ENCODE peak calls at places on chromosomes 6 and 20, in nine cellular contexts. D, H, P, B, E, U, G, R and S are unnamed samples.

GRCh38 chr6:36739947-36740817 is 42.6 kb downstream of the RAB44 start:
- DNase-seq in B (peak; percentile 46), H (no peak), D (no peak), G (no peak), P (no peak), E (no peak), R (peak; percentile 19), U (no peak), S (no peak)

GRCh38 chr6:26309731-26310142 is 55.3 kb upstream of the BTN3A2 start:
- DNase-seq in G (no peak), H (no peak), R (peak; percentile 66), U (no peak), D (no peak), E (no peak), P (no peak), B (peak; percentile 91), S (peak; percentile 92)

GRCh38 chr6:35024601-35025054 is 116.5 kb downstream of the TCP11 start:
- DNase-seq in E (no peak), U (peak; percentile 29), H (peak; percentile 77), G (peak; percentile 56), R (peak; percentile 49), B (peak; percentile 98), D (no peak), P (no peak), S (peak; percentile 92)

GRCh38 chr20:61340157-61340556 is 88.1 kb downstream of the CDH4 start:
- DNase-seq in R (no peak), G (no peak), H (no peak), E (no peak), D (no peak), U (no peak), B (no peak), P (no peak), S (no peak)

GRCh38 chr6:11143394-11144371 is 32.2 kb upstream of the ERVFRD-1 start:
- DNase-seq in G (no peak), B (peak; percentile 99), R (peak; percentile 89), U (no peak), H (peak; percentile 78), P (no peak), D (no peak), E (no peak), S (peak; percentile 96)

GRCh38 chr6:147662639-147663038 is 154.1 kb downstream of the SAMD5 start:
- DNase-seq in B (no peak), D (no peak), P (no peak), U (no peak), E (no peak), G (no peak), R (no peak), H (no peak), S (no peak)

GRCh38 chr6:47203968-47204611 is 105.6 kb downstream of the TNFRSF21 start:
- DNase-seq in P (no peak), B (no peak), D (no peak), G (no peak), R (no peak), E (no peak), U (no peak), H (no peak), S (no peak)

GRCh38 chr6:105596284-105596755 is 193.4 kb upstream of the PREP start:
- DNase-seq in D (no peak), G (no peak), H (no peak), U (no peak), B (peak; percentile 95), P (no peak), E (no peak), R (peak; percentile 99), S (peak; percentile 100)

GRCh38 chr6:132084811-132085509 is 133.8 kb upstream of the CCN2 start:
- DNase-seq in H (no peak), U (no peak), G (no peak), R (peak; percentile 99), D (no peak), P (no peak), E (no peak), B (peak; percentile 74), S (peak; percentile 90)

GRCh38 chr6:30740993-30741784 is 1.3 kb downstream of the FLOT1 start:
- DNase-seq in G (no peak), R (no peak), P (no peak), U (no peak), B (peak; percentile 38), H (no peak), D (no peak), E (no peak), S (no peak)

GRCh38 chr6:41371992-41372525 is 36.7 kb downstream of the NCR2 start:
- DNase-seq in B (peak; percentile 20), H (no peak), U (no peak), R (peak; percentile 25), E (no peak), G (peak; percentile 37), P (peak; percentile 15), D (peak; percentile 23), S (peak; percentile 33)

GRCh38 chr20:31841928-31842327 is 3.5 kb downstream of the FOXS1 start:
- DNase-seq in B (peak; percentile 17), E (no peak), G (no peak), U (no peak), P (no peak), D (no peak), H (no peak), R (peak; percentile 54), S (no peak)

GRCh38 chr6:106356382-106356781 is 4.1 kb upstream of the CRYBG1 start:
- DNase-seq in H (no peak), B (no peak), E (no peak), D (no peak), R (peak; percentile 27), G (no peak), U (no peak), P (no peak), S (no peak)

GRCh38 chr20:9769954-9770353 is 68.9 kb downstream of the PAK5 start:
- DNase-seq in B (no peak), H (no peak), U (no peak), E (no peak), R (no peak), D (no peak), G (no peak), P (no peak), S (no peak)

GRCh38 chr20:51553897-51554504 is 11.5 kb upstream of the NFATC2 start:
- DNase-seq in U (no peak), H (no peak), E (no peak), B (peak; percentile 73), G (no peak), D (no peak), R (peak; percentile 75), P (no peak), S (no peak)

GRCh38 chr6:84119277-84119676 is 85.7 kb downstream of the MRAP2 start:
- DNase-seq in R (no peak), B (peak; percentile 7), P (no peak), H (no peak), U (no peak), E (no peak), G (peak; percentile 8), D (no peak), S (no peak)

GRCh38 chr6:4568138-4568537 is 208.1 kb upstream of the CDYL start:
- DNase-seq in E (no peak), H (no peak), B (no peak), G (no peak), U (no peak), P (no peak), R (no peak), D (no peak), S (no peak)

GRCh38 chr6:136774228-136775041 is 17.8 kb downstream of the MAP3K5 start:
- DNase-seq in H (no peak), G (no peak), E (no peak), D (no peak), B (peak; percentile 86), U (no peak), R (peak; percentile 81), P (no peak), S (peak; percentile 67)

GRCh38 chr6:89200706-89201215 is 16.4 kb downstream of the GABRR1 start:
- DNase-seq in E (no peak), G (no peak), R (no peak), D (no peak), H (no peak), P (no peak), U (no peak), B (no peak), S (no peak)

GRCh38 chr6:49549691-49550412 is 616 bp upstream of the C6orf141 start:
- DNase-seq in G (peak; percentile 29), B (no peak), E (no peak), U (no peak), R (no peak), H (no peak), D (no peak), P (no peak), S (no peak)

GRCh38 chr20:62480318-62480717 is 4.5 kb upstream of the GATA5 start:
- DNase-seq in E (no peak), G (no peak), D (no peak), R (no peak), P (no peak), B (no peak), U (no peak), H (no peak), S (no peak)

GRCh38 chr20:53801609-53802370 is 208.2 kb upstream of the ZNF217 start:
- DNase-seq in P (no peak), G (no peak), U (no peak), R (no peak), H (no peak), D (no peak), E (no peak), B (no peak), S (no peak)

GRCh38 chr6:11747021-11747420 is 31.6 kb downstream of the ADTRP start:
- DNase-seq in U (no peak), R (no peak), D (no peak), B (no peak), G (no peak), H (no peak), P (no peak), E (no peak), S (no peak)

GRCh38 chr6:133544419-133544818 is 303.3 kb downstream of the EYA4 start:
- DNase-seq in E (no peak), B (no peak), G (no peak), P (no peak), D (no peak), H (no peak), R (no peak), U (no peak), S (no peak)

GRCh38 chr20:44646641-44647274 is 4.7 kb downstream of the ADA start:
- DNase-seq in U (no peak), E (no peak), R (peak; percentile 45), P (no peak), G (no peak), H (peak; percentile 27), B (peak; percentile 68), D (peak; percentile 14), S (no peak)